ENCODE peak calls at places on chromosomes 3 and 15, in ten cellular contexts. J is right lobe of liver; Q is osteocyte; S is endothelial cell; F is AG04449; K is NCI-H1105; N is A549; C is WTC11; A is stimulated activated CD8-positive, alpha-beta memory T cell treated with anti-CD3 and anti-CD28 coated beads, Interleukin-2, amount 100 ng/mL, for 48 hours; H is HTR-8/SVneo. W is an unnamed sample.

GRCh38 chr3:131053021-131053420 is 26.3 kb downstream of the NEK11 start:
- DNase-seq in J (no peak), Q (no peak), S (no peak), F (no peak), K (no peak), N (no peak), C (no peak), A (no peak), H (no peak), W (no peak)

GRCh38 chr3:134456121-134456520 is 29.7 kb downstream of the ANAPC13 start:
- DNase-seq in J (no peak), Q (no peak), S (no peak), F (no peak), K (no peak), N (no peak), C (no peak), A (no peak), H (no peak), W (no peak)

GRCh38 chr3:69753179-69753775 is 14.0 kb downstream of the MITF start:
- DNase-seq in J (no peak), Q (no peak), S (no peak), F (no peak), K (no peak), N (no peak), C (no peak), A (no peak), H (no peak), W (no peak)

GRCh38 chr15:20340931-20341661 is 200.5 kb downstream of the GOLGA6L6 start:
- DNase-seq in J (peak), Q (peak), S (peak), F (no peak), K (no peak), N (no peak), C (peak), A (no peak), H (no peak), W (peak)

GRCh38 chr15:96273317-96274086 is 57.0 kb upstream of the NR2F2 start:
- DNase-seq in J (no peak), Q (no peak), S (no peak), F (peak), K (no peak), N (peak), C (no peak), A (peak), H (peak), W (no peak)

GRCh38 chr3:60610441-60611112 is 640.7 kb downstream of the FHIT start:
- DNase-seq in J (no peak), Q (no peak), S (no peak), F (peak), K (no peak), N (no peak), C (no peak), A (no peak), H (no peak), W (no peak)

GRCh38 chr3:177359601-177360357 is 162.5 kb upstream of the TBL1XR1 start:
- DNase-seq in J (peak), Q (peak), S (peak), F (peak), K (peak), N (peak), C (peak), A (peak), H (peak), W (peak)

GRCh38 chr15:66839511-66840112 is 137.6 kb downstream of the SMAD6 start:
- DNase-seq in J (no peak), Q (no peak), S (no peak), F (no peak), K (no peak), N (no peak), C (no peak), A (no peak), H (no peak), W (no peak)

GRCh38 chr3:169147246-169148008 is 516.1 kb downstream of the MECOM start:
- DNase-seq in J (peak), Q (no peak), S (peak), F (no peak), K (peak), N (peak), C (peak), A (no peak), H (peak), W (peak)